ENCODE peak calls at places on chromosome 12, in seven cellular contexts. Z, Y, D, N, J, B and M are unnamed samples.

GRCh38 chr12:120364487-120364886 is 4.5 kb downstream of the MSI1 start:
- DNase-seq in Z (no peak), Y (no peak), D (no peak), N (no peak), J (no peak), B (no peak), M (no peak)

GRCh38 chr12:52495385-52495784 is 2.3 kb upstream of the KRT6A start:
- DNase-seq in Z (no peak), Y (peak), D (no peak), N (no peak), J (no peak), B (no peak), M (peak)

GRCh38 chr12:34604227-34604626 is 581.9 kb downstream of the ALG10 start:
- DNase-seq in Z (no peak), Y (no peak), D (no peak), N (no peak), J (no peak), B (no peak), M (no peak)

GRCh38 chr12:131747276-131747675 is 36.4 kb downstream of the SFSWAP start:
- DNase-seq in Z (no peak), Y (no peak), D (no peak), N (no peak), J (no peak), B (no peak), M (no peak)

GRCh38 chr12:124881123-124881522 is 17.5 kb upstream of the SCARB1 start:
- DNase-seq in Z (no peak), Y (no peak), D (no peak), N (no peak), J (no peak), B (no peak), M (no peak)

GRCh38 chr12:86623267-86623666 is 367.1 kb upstream of the MGAT4C start:
- DNase-seq in Z (no peak), Y (no peak), D (no peak), N (peak), J (no peak), B (no peak), M (no peak)

GRCh38 chr12:64696065-64696741 is 63.0 kb downstream of the GNS start:
- DNase-seq in Z (peak), Y (no peak), D (no peak), N (peak), J (peak), B (no peak), M (no peak)

GRCh38 chr12:43289412-43289811 is 262.6 kb downstream of the ADAMTS20 start:
- DNase-seq in Z (peak), Y (no peak), D (no peak), N (no peak), J (no peak), B (no peak), M (no peak)

GRCh38 chr12:25925064-25925463 is 33.4 kb upstream of the RASSF8 start:
- DNase-seq in Z (no peak), Y (no peak), D (no peak), N (no peak), J (no peak), B (no peak), M (no peak)

GRCh38 chr12:49451468-49452259 is 84.4 kb downstream of the SPATS2 start:
- DNase-seq in Z (no peak), Y (no peak), D (no peak), N (no peak), J (no peak), B (no peak), M (no peak)
- H2BK5ac ChIP-seq in Z (no peak), Y (no peak), D (no peak), N (no peak), J (no peak), B (no peak), M (no peak)

GRCh38 chr12:71737204-71737603 is 17.5 kb upstream of the RAB21 start:
- DNase-seq in Z (no peak), Y (no peak), D (no peak), N (no peak), J (no peak), B (no peak), M (no peak)
- H3K27ac ChIP-seq in Z (no peak), Y (no peak), D (no peak), N (no peak), J (no peak), B (no peak), M (no peak)

GRCh38 chr12:1978078-1978477 is 26.2 kb downstream of the DCP1B start:
- DNase-seq in Z (peak), Y (no peak), D (no peak), N (no peak), J (no peak), B (no peak), M (no peak)
- H2BK5ac ChIP-seq in Z (no peak), Y (no peak), D (no peak), N (no peak), J (no peak), B (no peak), M (no peak)

GRCh38 chr12:123435636-123436016 is 858 bp downstream of the RILPL2 start:
- DNase-seq in Z (no peak), Y (no peak), D (no peak), N (no peak), J (no peak), B (no peak), M (no peak)
- H3K27ac ChIP-seq in Z (no peak), Y (no peak), D (no peak), N (no peak), J (no peak), B (no peak), M (no peak)

DNA sequence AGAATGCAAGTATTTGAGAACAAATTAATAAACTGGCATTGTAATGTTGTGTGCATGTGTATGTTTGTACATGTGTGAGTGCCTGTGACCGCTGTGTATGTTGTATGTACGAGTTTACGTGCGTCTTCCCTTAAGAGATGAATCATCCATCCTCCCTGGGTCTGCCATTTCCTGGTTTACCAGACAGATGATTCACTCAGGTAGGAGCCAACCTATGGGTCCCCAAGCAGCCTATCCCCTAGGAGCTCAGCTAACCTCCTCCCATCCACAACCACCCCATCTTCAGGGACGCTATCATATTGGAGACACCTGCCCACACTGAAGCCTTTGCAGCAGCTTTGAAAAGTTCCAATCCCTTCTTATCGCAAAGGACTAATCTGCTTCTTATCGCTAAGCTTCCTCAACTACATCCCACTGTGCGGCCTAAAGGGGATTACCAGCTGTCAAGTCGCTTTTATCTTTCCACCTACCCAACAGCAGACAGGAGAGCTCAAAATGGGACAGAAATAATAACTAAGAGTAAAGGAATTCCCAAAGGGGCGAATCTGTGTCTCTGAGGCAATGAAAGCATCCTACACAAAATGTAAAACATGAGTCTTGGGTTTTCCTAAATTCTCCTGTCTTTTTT is 81.5 kb upstream of the TMCC3 start:
- DNase-seq in Z (no peak), Y (no peak), D (no peak), N (no peak), J (no peak), B (no peak), M (peak)
- H2BK5ac ChIP-seq in Z (no peak), Y (no peak), D (no peak), N (no peak), J (no peak), B (no peak), M (no peak)